ENCODE peak calls at places on chromosomes 11 and 22, in six cellular contexts. One of them, this sample, is unnamed.

GRCh38 chr11:131944709-131945108 is 574.3 kb downstream of the NTM start:
- DNase-seq in IMR-90: peak; percentile 68
- DNase-seq in tibial nerve: no peak
- DNase-seq in right lobe of liver: no peak
- DNase-seq in stomach: no peak
- DNase-seq in heart left ventricle: no peak
- DNase-seq in this sample: no peak

GRCh38 chr22:25120093-25120561 is 79.5 kb upstream of the CRYBB3 start:
- DNase-seq in heart left ventricle: no peak
- DNase-seq in right lobe of liver: peak; percentile 55
- DNase-seq in stomach: peak; percentile 77
- DNase-seq in tibial nerve: no peak
- DNase-seq in IMR-90: no peak
- DNase-seq in this sample: no peak

GRCh38 chr11:8107642-8108041 is 26.6 kb downstream of the TUB start:
- DNase-seq in tibial nerve: no peak
- DNase-seq in right lobe of liver: no peak
- DNase-seq in heart left ventricle: no peak
- DNase-seq in IMR-90: no peak
- DNase-seq in stomach: peak; percentile 3
- DNase-seq in this sample: no peak

GRCh38 chr11:24489477-24489876 is 7.4 kb upstream of the LUZP2 start:
- DNase-seq in IMR-90: no peak
- DNase-seq in stomach: no peak
- DNase-seq in right lobe of liver: no peak
- DNase-seq in heart left ventricle: no peak
- DNase-seq in tibial nerve: no peak
- DNase-seq in this sample: no peak

GRCh38 chr11:36296925-36297604 is 977 bp downstream of the PRR5L start:
- DNase-seq in heart left ventricle: no peak
- DNase-seq in IMR-90: peak; percentile 61
- DNase-seq in stomach: no peak
- DNase-seq in tibial nerve: peak; percentile 43
- DNase-seq in right lobe of liver: no peak
- DNase-seq in this sample: no peak

GRCh38 chr11:62353841-62354240 is 16.6 kb downstream of the ASRGL1 start:
- DNase-seq in right lobe of liver: no peak
- DNase-seq in IMR-90: no peak
- DNase-seq in stomach: peak; percentile 41
- DNase-seq in heart left ventricle: no peak
- DNase-seq in tibial nerve: no peak
- DNase-seq in this sample: no peak

GRCh38 chr11:114440121-114440860 is 1.0 kb downstream of the REXO2 start:
- DNase-seq in heart left ventricle: no peak
- DNase-seq in right lobe of liver: no peak
- DNase-seq in stomach: no peak
- DNase-seq in IMR-90: peak; percentile 29
- DNase-seq in tibial nerve: peak; percentile 10
- DNase-seq in this sample: no peak

GRCh38 chr11:22539851-22540376 is 85.7 kb downstream of the FANCF start:
- DNase-seq in tibial nerve: peak; percentile 15
- DNase-seq in stomach: no peak
- DNase-seq in IMR-90: peak; percentile 28
- DNase-seq in heart left ventricle: no peak
- DNase-seq in right lobe of liver: no peak
- DNase-seq in this sample: no peak

GRCh38 chr11:76445122-76446084 is 585 bp downstream of the EMSY start:
- DNase-seq in IMR-90: peak; percentile 90
- DNase-seq in right lobe of liver: peak; percentile 76
- DNase-seq in stomach: peak; percentile 66
- DNase-seq in heart left ventricle: peak; percentile 78
- DNase-seq in tibial nerve: peak; percentile 61
- DNase-seq in this sample: peak; percentile 94

GRCh38 chr11:93740031-93740801 is 1.1 kb downstream of the TAF1D start:
- DNase-seq in right lobe of liver: no peak
- DNase-seq in IMR-90: peak; percentile 56
- DNase-seq in heart left ventricle: no peak
- DNase-seq in stomach: no peak
- DNase-seq in tibial nerve: no peak
- DNase-seq in this sample: no peak

GRCh38 chr11:124518900-124519541 is 24.4 kb downstream of the OR8B12 start:
- DNase-seq in IMR-90: peak; percentile 7
- DNase-seq in tibial nerve: no peak
- DNase-seq in right lobe of liver: no peak
- DNase-seq in heart left ventricle: no peak
- DNase-seq in stomach: no peak
- DNase-seq in this sample: no peak

GRCh38 chr11:23280088-23280487 is 419.8 kb upstream of the CCDC179 start:
- DNase-seq in right lobe of liver: no peak
- DNase-seq in heart left ventricle: no peak
- DNase-seq in IMR-90: peak; percentile 76
- DNase-seq in tibial nerve: no peak
- DNase-seq in stomach: no peak
- DNase-seq in this sample: no peak

GRCh38 chr22:30717331-30717921 is 22.8 kb downstream of the OSBP2 start:
- DNase-seq in stomach: no peak
- DNase-seq in heart left ventricle: no peak
- DNase-seq in tibial nerve: no peak
- DNase-seq in IMR-90: peak; percentile 90
- DNase-seq in right lobe of liver: no peak
- DNase-seq in this sample: no peak

GRCh38 chr11:129251067-129251466 is 58.9 kb upstream of the ARHGAP32 start:
- DNase-seq in heart left ventricle: no peak
- DNase-seq in right lobe of liver: no peak
- DNase-seq in stomach: no peak
- DNase-seq in IMR-90: peak; percentile 56
- DNase-seq in tibial nerve: no peak
- DNase-seq in this sample: no peak

GRCh38 chr11:131917634-131918384 is 547.4 kb downstream of the NTM start:
- DNase-seq in heart left ventricle: no peak
- DNase-seq in right lobe of liver: no peak
- DNase-seq in IMR-90: no peak
- DNase-seq in stomach: no peak
- DNase-seq in tibial nerve: no peak
- DNase-seq in this sample: no peak

GRCh38 chr22:49727881-49728563 is 99.7 kb downstream of the BRD1 start:
- DNase-seq in IMR-90: no peak
- DNase-seq in tibial nerve: no peak
- DNase-seq in right lobe of liver: no peak
- DNase-seq in stomach: no peak
- DNase-seq in heart left ventricle: no peak
- DNase-seq in this sample: peak; percentile 31

GRCh38 chr11:67082071-67082791 is 25.6 kb downstream of the RHOD start:
- DNase-seq in IMR-90: no peak
- DNase-seq in tibial nerve: no peak
- DNase-seq in stomach: no peak
- DNase-seq in right lobe of liver: no peak
- DNase-seq in heart left ventricle: peak; percentile 68
- DNase-seq in this sample: no peak

GRCh38 chr11:27294654-27295053 is 68.4 kb downstream of the CCDC34 start:
- DNase-seq in right lobe of liver: no peak
- DNase-seq in IMR-90: no peak
- DNase-seq in tibial nerve: no peak
- DNase-seq in stomach: no peak
- DNase-seq in heart left ventricle: no peak
- DNase-seq in this sample: no peak

GRCh38 chr11:68677432-68677831 is 6.9 kb upstream of the GAL start:
- DNase-seq in heart left ventricle: no peak
- DNase-seq in right lobe of liver: peak; percentile 56
- DNase-seq in IMR-90: peak; percentile 96
- DNase-seq in tibial nerve: no peak
- DNase-seq in stomach: no peak
- DNase-seq in this sample: no peak

GRCh38 chr11:8631395-8632110 is 37.5 kb upstream of the STK33 start:
- DNase-seq in heart left ventricle: no peak
- DNase-seq in IMR-90: peak; percentile 93
- DNase-seq in stomach: no peak
- DNase-seq in right lobe of liver: no peak
- DNase-seq in tibial nerve: peak; percentile 57
- DNase-seq in this sample: no peak

GRCh38 chr11:35785287-35786167 is 123.0 kb downstream of the TRIM44 start:
- DNase-seq in stomach: no peak
- DNase-seq in right lobe of liver: no peak
- DNase-seq in tibial nerve: no peak
- DNase-seq in IMR-90: no peak
- DNase-seq in heart left ventricle: no peak
- DNase-seq in this sample: no peak

GRCh38 chr22:17563936-17564391 is 666 bp downstream of the SLC25A18 start:
- DNase-seq in right lobe of liver: no peak
- DNase-seq in stomach: no peak
- DNase-seq in IMR-90: peak; percentile 27
- DNase-seq in tibial nerve: peak; percentile 65
- DNase-seq in heart left ventricle: no peak
- DNase-seq in this sample: no peak

GRCh38 chr11:9858218-9858617 is 194.3 kb downstream of the SWAP70 start:
- DNase-seq in heart left ventricle: no peak
- DNase-seq in right lobe of liver: no peak
- DNase-seq in IMR-90: no peak
- DNase-seq in stomach: no peak
- DNase-seq in tibial nerve: no peak
- DNase-seq in this sample: no peak

GRCh38 chr11:47572715-47573255 is 6.0 kb downstream of the KBTBD4 start:
- DNase-seq in tibial nerve: no peak
- DNase-seq in IMR-90: no peak
- DNase-seq in right lobe of liver: no peak
- DNase-seq in stomach: no peak
- DNase-seq in heart left ventricle: no peak
- DNase-seq in this sample: no peak

GRCh38 chr22:24810043-24810749 is 4.2 kb downstream of the SGSM1 start:
- DNase-seq in tibial nerve: no peak
- DNase-seq in stomach: peak; percentile 34
- DNase-seq in IMR-90: no peak
- DNase-seq in heart left ventricle: no peak
- DNase-seq in right lobe of liver: no peak
- DNase-seq in this sample: no peak

GRCh38 chr11:73969091-73969490 is 13.6 kb downstream of the UCP2 start:
- DNase-seq in right lobe of liver: no peak
- DNase-seq in stomach: no peak
- DNase-seq in heart left ventricle: no peak
- DNase-seq in IMR-90: no peak
- DNase-seq in tibial nerve: no peak
- DNase-seq in this sample: no peak
- TF ChIP-seq POLR2A in right lobe of liver: no peak
- TF ChIP-seq POLR2A in stomach: no peak
- TF ChIP-seq POLR2A in heart left ventricle: no peak
- TF ChIP-seq POLR2A in IMR-90: no peak
- TF ChIP-seq POLR2A in tibial nerve: no peak
- TF ChIP-seq POLR2A in this sample: no peak

GRCh38 chr22:45010532-45010900 is 711 bp upstream of the PHF21B start:
- DNase-seq in IMR-90: no peak
- DNase-seq in heart left ventricle: no peak
- DNase-seq in stomach: no peak
- DNase-seq in right lobe of liver: no peak
- DNase-seq in tibial nerve: no peak
- DNase-seq in this sample: no peak
- H3K4me3 ChIP-seq in IMR-90: no peak overlapping the region
- H3K4me3 ChIP-seq in heart left ventricle: peak overlapping the region; percentile 57
- H3K4me3 ChIP-seq in stomach: peak overlapping the region; percentile 51
- H3K4me3 ChIP-seq in right lobe of liver: no peak overlapping the region
- H3K4me3 ChIP-seq in tibial nerve: peak overlapping the region; percentile 53
- H3K4me3 ChIP-seq in this sample: no peak overlapping the region

GRCh38 chr11:11985954-11986949 is 22.2 kb downstream of the DKK3 start:
- DNase-seq in stomach: no peak
- DNase-seq in tibial nerve: no peak
- DNase-seq in heart left ventricle: no peak
- DNase-seq in right lobe of liver: no peak
- DNase-seq in IMR-90: no peak
- DNase-seq in this sample: no peak

GRCh38 chr11:11987503-11988022 is 20.9 kb downstream of the DKK3 start:
- DNase-seq in stomach: peak; percentile 25
- DNase-seq in tibial nerve: no peak
- DNase-seq in right lobe of liver: no peak
- DNase-seq in heart left ventricle: no peak
- DNase-seq in IMR-90: peak; percentile 78
- DNase-seq in this sample: peak; percentile 45

GRCh38 chr11:11989774-11990744 is 18.4 kb downstream of the DKK3 start:
- DNase-seq in heart left ventricle: no peak
- DNase-seq in right lobe of liver: no peak
- DNase-seq in stomach: no peak
- DNase-seq in IMR-90: no peak
- DNase-seq in tibial nerve: no peak
- DNase-seq in this sample: no peak

GRCh38 chr11:11988099-11988651 is 20.3 kb downstream of the DKK3 start:
- DNase-seq in stomach: no peak
- DNase-seq in tibial nerve: no peak
- DNase-seq in right lobe of liver: no peak
- DNase-seq in heart left ventricle: no peak
- DNase-seq in IMR-90: peak; percentile 87
- DNase-seq in this sample: peak; percentile 80

DNA sequence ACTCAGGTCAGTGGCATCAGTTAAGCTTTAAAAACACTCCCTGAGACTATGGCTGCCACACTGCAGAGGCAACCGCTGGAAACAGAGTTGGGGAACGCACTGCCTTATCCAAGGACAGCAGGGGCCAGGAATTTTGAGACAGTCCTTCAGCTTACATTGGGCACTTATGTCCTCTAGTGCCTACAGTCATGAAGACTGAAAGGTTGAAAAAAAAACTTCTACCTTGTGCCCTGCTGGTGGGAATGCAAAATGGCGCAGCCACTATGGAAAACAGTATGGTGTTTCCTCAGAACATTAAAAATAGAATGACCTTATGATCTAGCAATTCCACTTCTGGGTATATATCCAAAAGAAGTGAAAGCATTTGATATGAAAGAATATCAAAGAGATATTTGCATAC is 19.6 kb downstream of the DKK3 start:
- DNase-seq in stomach: no peak
- DNase-seq in heart left ventricle: no peak
- DNase-seq in IMR-90: no peak
- DNase-seq in tibial nerve: no peak
- DNase-seq in right lobe of liver: no peak
- DNase-seq in this sample: no peak
- TF ChIP-seq CTCF in stomach: no peak
- TF ChIP-seq CTCF in heart left ventricle: no peak
- TF ChIP-seq CTCF in IMR-90: peak; percentile 35
- TF ChIP-seq CTCF in tibial nerve: no peak
- TF ChIP-seq CTCF in right lobe of liver: no peak
- TF ChIP-seq CTCF in this sample: no peak

DNA sequence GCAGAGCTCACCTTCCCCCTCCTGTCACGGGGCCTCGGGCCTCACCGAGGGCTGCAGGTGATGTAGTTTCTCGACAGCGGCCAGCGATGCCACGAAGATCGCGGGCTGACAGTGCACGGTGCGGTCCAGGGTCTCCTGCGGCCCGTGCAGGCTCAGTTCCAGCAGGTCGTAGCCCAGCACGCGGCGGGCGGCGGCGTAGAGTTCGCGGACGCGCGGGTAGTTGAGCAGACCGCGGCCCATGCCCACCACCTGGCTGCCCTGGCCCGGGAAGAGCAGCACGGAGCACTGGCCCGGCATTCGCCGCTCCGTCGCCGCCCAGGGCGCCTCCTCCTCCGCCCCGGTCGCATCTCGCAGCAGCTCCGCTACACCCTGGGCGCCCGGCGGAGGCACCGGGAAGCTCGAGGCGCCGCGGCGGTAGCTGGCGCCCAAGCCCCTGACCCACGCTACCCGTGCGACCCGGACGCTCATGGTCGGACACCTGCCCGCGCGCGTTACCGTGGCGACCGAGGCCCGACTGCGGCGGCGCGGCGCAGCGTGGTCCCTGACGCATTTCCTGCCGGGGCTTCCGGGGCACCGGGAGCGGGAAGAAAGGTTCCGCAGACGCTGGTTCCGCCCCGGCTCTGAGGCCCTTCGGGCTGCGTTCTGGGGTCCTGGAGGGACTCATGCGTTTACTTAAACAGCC is at the start of gene MCAT:
- DNase-seq in right lobe of liver: peak; percentile 87
- DNase-seq in IMR-90: peak; percentile 68
- DNase-seq in tibial nerve: peak; percentile 73
- DNase-seq in stomach: peak; percentile 90
- DNase-seq in heart left ventricle: peak; percentile 91
- DNase-seq in this sample: peak; percentile 57
- TF ChIP-seq POLR2A in right lobe of liver: peak; percentile 62
- TF ChIP-seq POLR2A in IMR-90: peak; percentile 34
- TF ChIP-seq POLR2A in tibial nerve: no peak
- TF ChIP-seq POLR2A in stomach: no peak
- TF ChIP-seq POLR2A in heart left ventricle: peak; percentile 55
- TF ChIP-seq POLR2A in this sample: peak; percentile 11

This sample was measured in lower leg skin.